ENCODE peak calls at places on chromosome 17, in five cellular contexts. One of them, this sample, is unnamed.

GRCh38 chr17:39742856-39743436 is 5.2 kb downstream of the GRB7 start:
- DNase-seq in endothelial cell: no peak
- DNase-seq in nucleus accumbens: no peak
- DNase-seq in psoas muscle: peak
- DNase-seq in coronary artery: no peak
- DNase-seq in this sample: no peak

GRCh38 chr17:11618861-11619566 is 20.7 kb downstream of the DNAH9 start:
- DNase-seq in endothelial cell: no peak
- DNase-seq in nucleus accumbens: no peak
- DNase-seq in psoas muscle: no peak
- DNase-seq in coronary artery: no peak
- DNase-seq in this sample: no peak

GRCh38 chr17:70314096-70314495 is 144.8 kb downstream of the KCNJ2 start:
- DNase-seq in endothelial cell: no peak
- DNase-seq in nucleus accumbens: no peak
- DNase-seq in psoas muscle: no peak
- DNase-seq in coronary artery: no peak
- DNase-seq in this sample: no peak

GRCh38 chr17:46009681-46010596 is 10.9 kb downstream of the STH start:
- DNase-seq in endothelial cell: no peak
- DNase-seq in nucleus accumbens: no peak
- DNase-seq in psoas muscle: peak
- DNase-seq in coronary artery: no peak
- DNase-seq in this sample: no peak

GRCh38 chr17:80908776-80909175 is 82.9 kb upstream of the CHMP6 start:
- DNase-seq in endothelial cell: no peak
- DNase-seq in nucleus accumbens: no peak
- DNase-seq in psoas muscle: peak
- DNase-seq in coronary artery: no peak
- DNase-seq in this sample: no peak

GRCh38 chr17:81109957-81110356 is 55.4 kb upstream of the PVALEF start:
- DNase-seq in endothelial cell: no peak
- DNase-seq in nucleus accumbens: no peak
- DNase-seq in psoas muscle: no peak
- DNase-seq in coronary artery: no peak
- DNase-seq in this sample: no peak

GRCh38 chr17:35117984-35118383 is 1.7 kb downstream of the RAD51D start:
- DNase-seq in endothelial cell: no peak
- DNase-seq in nucleus accumbens: no peak
- DNase-seq in psoas muscle: no peak
- DNase-seq in coronary artery: no peak
- DNase-seq in this sample: no peak

GRCh38 chr17:12619444-12620199 is 46.1 kb upstream of the MYOCD start:
- DNase-seq in endothelial cell: no peak
- DNase-seq in nucleus accumbens: no peak
- DNase-seq in psoas muscle: no peak
- DNase-seq in coronary artery: no peak
- DNase-seq in this sample: no peak

GRCh38 chr17:77793146-77793887 is 165.2 kb upstream of the TNRC6C start:
- DNase-seq in endothelial cell: no peak
- DNase-seq in nucleus accumbens: no peak
- DNase-seq in psoas muscle: peak
- DNase-seq in coronary artery: no peak
- DNase-seq in this sample: peak

This sample was measured in glutamatergic neuron.